ENCODE peak calls at places on chromosomes 16 and 17, in seven cellular contexts. Q is COLO829; T is stromal cell of bone marrow; W is prostate gland; L is amniotic stem cell; Y is posterior cingulate gyrus; R is stimulated activated CD4-positive, alpha-beta T cell treated with anti-CD3 and anti-CD28 coated beads, Interleukin-15, amount 100 ng/mL, for 24 hours. O is an unnamed sample.

GRCh38 chr17:81518113-81518784 is 5.7 kb upstream of the ACTG1 start:
- DNase-seq in T (no peak), R (no peak), W (no peak), Q (no peak), Y (no peak), L (no peak), O (no peak)

GRCh38 chr17:17774009-17774881 is 62.5 kb downstream of the SREBF1 start:
- DNase-seq in W (peak), R (no peak), Y (no peak), L (no peak), Q (no peak), T (no peak), O (no peak)

GRCh38 chr16:35788381-35788780 is 2329.0 kb downstream of the TP53TG3F start:
- DNase-seq in Y (no peak), Q (no peak), W (no peak), R (no peak), T (no peak), L (no peak), O (no peak)

GRCh38 chr16:1597154-1597553 is 14.7 kb downstream of the IFT140 start:
- DNase-seq in L (no peak), Q (no peak), W (no peak), T (no peak), Y (no peak), R (no peak), O (no peak)

GRCh38 chr17:21213491-21214014 is 408 bp downstream of the TMEM11 start:
- DNase-seq in Q (no peak), R (peak), Y (peak), T (no peak), W (no peak), L (no peak), O (peak)

GRCh38 chr17:61488878-61489718 is 36.9 kb downstream of the TBX4 start:
- DNase-seq in W (peak), Q (no peak), R (no peak), Y (no peak), T (no peak), L (no peak), O (no peak)

GRCh38 chr17:34252138-34252889 is 2.8 kb upstream of the CCL2 start:
- DNase-seq in Q (peak), L (peak), T (peak), R (no peak), Y (peak), W (peak), O (peak)

GRCh38 chr16:56512025-56512424 is 7.8 kb downstream of the BBS2 start:
- DNase-seq in R (no peak), Y (no peak), T (no peak), L (no peak), W (no peak), Q (no peak), O (no peak)

GRCh38 chr17:74632597-74632996 is 9.1 kb upstream of the CD300E start:
- DNase-seq in Q (no peak), W (no peak), L (no peak), Y (no peak), R (no peak), T (no peak), O (no peak)

GRCh38 chr16:57964157-57964700 is 6.7 kb downstream of the CNGB1 start:
- DNase-seq in T (no peak), R (no peak), Q (no peak), W (no peak), Y (peak), L (no peak), O (no peak)

O was measured in RPMI7951.